ENCODE peak calls at places on chromosomes 6 and 20, in seven cellular contexts. Z is naive thymus-derived CD4-positive, alpha-beta T cell; J is left kidney; E is choroid plexus epithelial cell; G is cardiac muscle cell; M is stimulated activated CD4-positive, alpha-beta T cell treated with anti-CD3 and anti-CD28 coated beads, Interleukin-12 subunit alpha, Interleukin-12 subunit beta, amount 100 ng/mL, for 4 hours; Y is neural crest cell. C is an unnamed sample.

GRCh38 chr6:69069881-69070280 is 434.8 kb downstream of the ADGRB3 start:
- DNase-seq in Z (no peak), J (no peak), E (peak; percentile 5), G (no peak), M (no peak), Y (no peak), C (no peak)

GRCh38 chr20:362271-363254 is 15.7 kb downstream of the NRSN2 start:
- DNase-seq in Z (no peak), J (peak; percentile 51), E (peak; percentile 97), G (no peak), M (peak; percentile 12), Y (no peak), C (peak; percentile 79)

GRCh38 chr6:36755435-36756348 is 58.1 kb downstream of the RAB44 start:
- DNase-seq in Z (peak; percentile 12), J (no peak), E (peak; percentile 49), G (no peak), M (peak; percentile 61), Y (no peak), C (no peak)

GRCh38 chr20:36845288-36845969 is 30.5 kb upstream of the TLDC2 start:
- DNase-seq in Z (no peak), J (no peak), E (no peak), G (no peak), M (no peak), Y (no peak), C (peak; percentile 94)

GRCh38 chr20:44264287-44264686 is 17.2 kb downstream of the GDAP1L1 start:
- DNase-seq in Z (no peak), J (peak; percentile 60), E (no peak), G (peak; percentile 48), M (no peak), Y (no peak), C (no peak)

GRCh38 chr6:158418501-158418900 is 106.2 kb downstream of the TULP4 start:
- DNase-seq in Z (no peak), J (no peak), E (peak; percentile 84), G (no peak), M (no peak), Y (no peak), C (no peak)

GRCh38 chr6:168302534-168302933 is 17.0 kb downstream of the DACT2 start:
- DNase-seq in Z (no peak), J (peak; percentile 73), E (no peak), G (no peak), M (no peak), Y (no peak), C (no peak)

GRCh38 chr6:14513726-14514125 is 396.2 kb downstream of the CD83 start:
- DNase-seq in Z (no peak), J (no peak), E (no peak), G (no peak), M (no peak), Y (no peak), C (no peak)

GRCh38 chr20:64036346-64037198 is 590 bp downstream of the C20orf204 start:
- DNase-seq in Z (no peak), J (peak; percentile 63), E (no peak), G (no peak), M (no peak), Y (no peak), C (no peak)

GRCh38 chr6:140071601-140072062 is 697.2 kb upstream of the CITED2 start:
- DNase-seq in Z (no peak), J (no peak), E (peak; percentile 91), G (no peak), M (no peak), Y (no peak), C (no peak)

GRCh38 chr6:41940759-41941279 is 789 bp downstream of the CCND3 start:
- DNase-seq in Z (peak; percentile 58), J (peak; percentile 67), E (no peak), G (peak; percentile 56), M (peak; percentile 58), Y (no peak), C (peak; percentile 14)

GRCh38 chr20:19758888-19759331 is 852 bp downstream of the RIN2 start:
- DNase-seq in Z (no peak), J (peak; percentile 94), E (peak; percentile 40), G (peak; percentile 85), M (no peak), Y (peak; percentile 52), C (no peak)

GRCh38 chr6:13331516-13332348 is 3.4 kb upstream of the TBC1D7 start:
- DNase-seq in Z (peak; percentile 34), J (peak; percentile 41), E (peak; percentile 64), G (peak; percentile 45), M (no peak), Y (no peak), C (peak; percentile 18)

GRCh38 chr6:68575765-68576439 is 59.2 kb upstream of the ADGRB3 start:
- DNase-seq in Z (no peak), J (peak; percentile 93), E (peak; percentile 34), G (peak; percentile 30), M (no peak), Y (peak; percentile 4), C (peak; percentile 91)

GRCh38 chr6:16823700-16824352 is 62.6 kb upstream of the ATXN1 start:
- DNase-seq in Z (no peak), J (no peak), E (no peak), G (no peak), M (no peak), Y (no peak), C (no peak)

GRCh38 chr6:70860044-70860443 is 96.8 kb downstream of the B3GAT2 start:
- DNase-seq in Z (no peak), J (no peak), E (no peak), G (no peak), M (no peak), Y (no peak), C (no peak)

GRCh38 chr6:169177516-169178196 is 76.0 kb downstream of the THBS2 start:
- DNase-seq in Z (no peak), J (no peak), E (peak; percentile 56), G (no peak), M (no peak), Y (no peak), C (no peak)

GRCh38 chr20:57998981-57999464 is 229.4 kb downstream of the ANKRD60 start:
- DNase-seq in Z (no peak), J (no peak), E (no peak), G (no peak), M (no peak), Y (no peak), C (peak; percentile 48)

GRCh38 chr20:38222231-38222922 is 38.2 kb downstream of the KIAA1755 start:
- DNase-seq in Z (peak; percentile 8), J (peak; percentile 76), E (peak; percentile 62), G (peak; percentile 78), M (peak; percentile 55), Y (peak; percentile 85), C (no peak)

GRCh38 chr20:14441201-14441600 is 103.8 kb upstream of the FLRT3 start:
- DNase-seq in Z (no peak), J (no peak), E (peak; percentile 60), G (no peak), M (no peak), Y (no peak), C (no peak)